ENCODE peak calls at places on chromosomes 13 and 19, in seven cellular contexts. One of them, this sample, is unnamed.
A peak's percentile ranks its signal among the peaks of the same experiment; 100 is the strongest.

GRCh38 chr19:44847144-44848035 is 1.3 kb downstream of the NECTIN2 start:
- DNase-seq in AG04450: no peak
- DNase-seq in germinal center: no peak
- DNase-seq in activated CD4-positive, alpha-beta T cell treated with anti-CD3 and anti-CD28 coated beads, Interleukin-2, amount 10 ng/mL, durations not matched to agents 7 days and 5 days: no peak
- DNase-seq in iris pigment epithelial cell: peak; percentile 65
- DNase-seq in caudate nucleus: no peak
- DNase-seq in non-pigmented ciliary epithelial cell: no peak
- DNase-seq in this sample: no peak

GRCh38 chr13:80399340-80400163 is 58.6 kb upstream of the SPRY2 start:
- DNase-seq in non-pigmented ciliary epithelial cell: no peak
- DNase-seq in AG04450: no peak
- DNase-seq in germinal center: no peak
- DNase-seq in activated CD4-positive, alpha-beta T cell treated with anti-CD3 and anti-CD28 coated beads, Interleukin-2, amount 10 ng/mL, durations not matched to agents 7 days and 5 days: peak; percentile 16
- DNase-seq in caudate nucleus: no peak
- DNase-seq in iris pigment epithelial cell: no peak
- DNase-seq in this sample: no peak

GRCh38 chr13:99191900-99192399 is 8.7 kb upstream of the UBAC2 start:
- DNase-seq in iris pigment epithelial cell: peak; percentile 69
- DNase-seq in germinal center: no peak
- DNase-seq in caudate nucleus: no peak
- DNase-seq in activated CD4-positive, alpha-beta T cell treated with anti-CD3 and anti-CD28 coated beads, Interleukin-2, amount 10 ng/mL, durations not matched to agents 7 days and 5 days: no peak
- DNase-seq in AG04450: peak; percentile 27
- DNase-seq in non-pigmented ciliary epithelial cell: no peak
- DNase-seq in this sample: no peak

GRCh38 chr19:704447-704741 is 4.3 kb upstream of the PALM start:
- DNase-seq in germinal center: no peak
- DNase-seq in caudate nucleus: no peak
- DNase-seq in iris pigment epithelial cell: no peak
- DNase-seq in AG04450: no peak
- DNase-seq in non-pigmented ciliary epithelial cell: no peak
- DNase-seq in activated CD4-positive, alpha-beta T cell treated with anti-CD3 and anti-CD28 coated beads, Interleukin-2, amount 10 ng/mL, durations not matched to agents 7 days and 5 days: no peak
- DNase-seq in this sample: no peak

GRCh38 chr13:98910501-98910951 is 67.3 kb downstream of the DOCK9 start:
- DNase-seq in non-pigmented ciliary epithelial cell: peak; percentile 40
- DNase-seq in AG04450: no peak
- DNase-seq in iris pigment epithelial cell: peak; percentile 88
- DNase-seq in caudate nucleus: no peak
- DNase-seq in activated CD4-positive, alpha-beta T cell treated with anti-CD3 and anti-CD28 coated beads, Interleukin-2, amount 10 ng/mL, durations not matched to agents 7 days and 5 days: peak; percentile 59
- DNase-seq in germinal center: no peak
- DNase-seq in this sample: no peak

GRCh38 chr13:85148009-85148408 is 651.2 kb downstream of the SLITRK6 start:
- DNase-seq in iris pigment epithelial cell: peak; percentile 26
- DNase-seq in caudate nucleus: no peak
- DNase-seq in AG04450: no peak
- DNase-seq in non-pigmented ciliary epithelial cell: peak; percentile 10
- DNase-seq in germinal center: no peak
- DNase-seq in activated CD4-positive, alpha-beta T cell treated with anti-CD3 and anti-CD28 coated beads, Interleukin-2, amount 10 ng/mL, durations not matched to agents 7 days and 5 days: no peak
- DNase-seq in this sample: no peak

GRCh38 chr19:45824531-45825262 is 9.6 kb upstream of the RSPH6A start:
- DNase-seq in iris pigment epithelial cell: no peak
- DNase-seq in caudate nucleus: no peak
- DNase-seq in germinal center: no peak
- DNase-seq in activated CD4-positive, alpha-beta T cell treated with anti-CD3 and anti-CD28 coated beads, Interleukin-2, amount 10 ng/mL, durations not matched to agents 7 days and 5 days: no peak
- DNase-seq in non-pigmented ciliary epithelial cell: no peak
- DNase-seq in AG04450: no peak
- DNase-seq in this sample: no peak

GRCh38 chr13:32889986-32890565 is 126.1 kb upstream of the KL start:
- DNase-seq in iris pigment epithelial cell: no peak
- DNase-seq in caudate nucleus: no peak
- DNase-seq in germinal center: no peak
- DNase-seq in non-pigmented ciliary epithelial cell: no peak
- DNase-seq in activated CD4-positive, alpha-beta T cell treated with anti-CD3 and anti-CD28 coated beads, Interleukin-2, amount 10 ng/mL, durations not matched to agents 7 days and 5 days: no peak
- DNase-seq in AG04450: no peak
- DNase-seq in this sample: no peak

GRCh38 chr13:99895428-99895998 is 76.1 kb downstream of the ZIC5 start:
- DNase-seq in iris pigment epithelial cell: no peak
- DNase-seq in non-pigmented ciliary epithelial cell: no peak
- DNase-seq in activated CD4-positive, alpha-beta T cell treated with anti-CD3 and anti-CD28 coated beads, Interleukin-2, amount 10 ng/mL, durations not matched to agents 7 days and 5 days: no peak
- DNase-seq in germinal center: no peak
- DNase-seq in caudate nucleus: no peak
- DNase-seq in AG04450: no peak
- DNase-seq in this sample: no peak

GRCh38 chr19:45086453-45086852 is 6.5 kb upstream of the PPP1R37 start:
- DNase-seq in caudate nucleus: no peak
- DNase-seq in AG04450: no peak
- DNase-seq in activated CD4-positive, alpha-beta T cell treated with anti-CD3 and anti-CD28 coated beads, Interleukin-2, amount 10 ng/mL, durations not matched to agents 7 days and 5 days: no peak
- DNase-seq in iris pigment epithelial cell: no peak
- DNase-seq in non-pigmented ciliary epithelial cell: no peak
- DNase-seq in germinal center: no peak
- DNase-seq in this sample: no peak

GRCh38 chr13:36915106-36915505 is 4.9 kb downstream of the SMAD9 start:
- DNase-seq in germinal center: no peak
- DNase-seq in activated CD4-positive, alpha-beta T cell treated with anti-CD3 and anti-CD28 coated beads, Interleukin-2, amount 10 ng/mL, durations not matched to agents 7 days and 5 days: no peak
- DNase-seq in caudate nucleus: no peak
- DNase-seq in iris pigment epithelial cell: no peak
- DNase-seq in non-pigmented ciliary epithelial cell: no peak
- DNase-seq in AG04450: no peak
- DNase-seq in this sample: no peak

GRCh38 chr13:34678154-34678553 is 263.9 kb upstream of the NBEA start:
- DNase-seq in iris pigment epithelial cell: peak; percentile 63
- DNase-seq in AG04450: no peak
- DNase-seq in germinal center: no peak
- DNase-seq in non-pigmented ciliary epithelial cell: peak; percentile 46
- DNase-seq in caudate nucleus: no peak
- DNase-seq in activated CD4-positive, alpha-beta T cell treated with anti-CD3 and anti-CD28 coated beads, Interleukin-2, amount 10 ng/mL, durations not matched to agents 7 days and 5 days: no peak
- DNase-seq in this sample: no peak

GRCh38 chr13:21033224-21033855 is 28.0 kb downstream of the LATS2 start:
- DNase-seq in germinal center: no peak
- DNase-seq in non-pigmented ciliary epithelial cell: no peak
- DNase-seq in iris pigment epithelial cell: peak; percentile 51
- DNase-seq in AG04450: no peak
- DNase-seq in activated CD4-positive, alpha-beta T cell treated with anti-CD3 and anti-CD28 coated beads, Interleukin-2, amount 10 ng/mL, durations not matched to agents 7 days and 5 days: no peak
- DNase-seq in caudate nucleus: no peak
- DNase-seq in this sample: no peak

GRCh38 chr19:55284405-55285058 is 735 bp downstream of the BRSK1 start:
- DNase-seq in iris pigment epithelial cell: no peak
- DNase-seq in non-pigmented ciliary epithelial cell: no peak
- DNase-seq in germinal center: no peak
- DNase-seq in activated CD4-positive, alpha-beta T cell treated with anti-CD3 and anti-CD28 coated beads, Interleukin-2, amount 10 ng/mL, durations not matched to agents 7 days and 5 days: no peak
- DNase-seq in AG04450: no peak
- DNase-seq in caudate nucleus: no peak
- DNase-seq in this sample: no peak

GRCh38 chr19:10800488-10800887 is 35.5 kb downstream of the TMED1 start:
- DNase-seq in iris pigment epithelial cell: peak; percentile 21
- DNase-seq in AG04450: no peak
- DNase-seq in activated CD4-positive, alpha-beta T cell treated with anti-CD3 and anti-CD28 coated beads, Interleukin-2, amount 10 ng/mL, durations not matched to agents 7 days and 5 days: no peak
- DNase-seq in caudate nucleus: no peak
- DNase-seq in non-pigmented ciliary epithelial cell: no peak
- DNase-seq in germinal center: no peak
- DNase-seq in this sample: no peak

GRCh38 chr19:43755256-43755801 is 567 bp upstream of the SMG9 start:
- DNase-seq in germinal center: peak; percentile 83
- DNase-seq in caudate nucleus: peak; percentile 66
- DNase-seq in iris pigment epithelial cell: peak; percentile 55
- DNase-seq in AG04450: no peak
- DNase-seq in non-pigmented ciliary epithelial cell: no peak
- DNase-seq in activated CD4-positive, alpha-beta T cell treated with anti-CD3 and anti-CD28 coated beads, Interleukin-2, amount 10 ng/mL, durations not matched to agents 7 days and 5 days: peak; percentile 86
- DNase-seq in this sample: no peak

GRCh38 chr19:32195706-32196610 is 149.5 kb upstream of the ZNF507 start:
- DNase-seq in non-pigmented ciliary epithelial cell: no peak
- DNase-seq in activated CD4-positive, alpha-beta T cell treated with anti-CD3 and anti-CD28 coated beads, Interleukin-2, amount 10 ng/mL, durations not matched to agents 7 days and 5 days: no peak
- DNase-seq in germinal center: no peak
- DNase-seq in iris pigment epithelial cell: no peak
- DNase-seq in caudate nucleus: no peak
- DNase-seq in AG04450: no peak
- DNase-seq in this sample: no peak

GRCh38 chr13:25455146-25455545 is 83.4 kb downstream of the ATP8A2 start:
- DNase-seq in non-pigmented ciliary epithelial cell: no peak
- DNase-seq in caudate nucleus: no peak
- DNase-seq in AG04450: no peak
- DNase-seq in germinal center: no peak
- DNase-seq in iris pigment epithelial cell: no peak
- DNase-seq in activated CD4-positive, alpha-beta T cell treated with anti-CD3 and anti-CD28 coated beads, Interleukin-2, amount 10 ng/mL, durations not matched to agents 7 days and 5 days: no peak
- DNase-seq in this sample: peak; percentile 20

GRCh38 chr13:93559718-93560117 is 333.1 kb downstream of the GPC6 start:
- DNase-seq in activated CD4-positive, alpha-beta T cell treated with anti-CD3 and anti-CD28 coated beads, Interleukin-2, amount 10 ng/mL, durations not matched to agents 7 days and 5 days: no peak
- DNase-seq in AG04450: peak; percentile 33
- DNase-seq in iris pigment epithelial cell: peak; percentile 74
- DNase-seq in non-pigmented ciliary epithelial cell: peak; percentile 58
- DNase-seq in germinal center: no peak
- DNase-seq in caudate nucleus: no peak
- DNase-seq in this sample: no peak

This sample was measured in SK-N-MC.